ENCODE peak calls at places on chromosomes 4 and X, in seven cellular contexts. E is psoas muscle, X is right lobe of liver, Z is PC-3, A is suprapubic skin, M is heart left ventricle, K is endothelial cell of umbilical vein. P is an unnamed sample.

GRCh38 chr4:99642725-99643489 is 14.7 kb downstream of the C4orf54 start:
- DNase-seq in K (no peak), E (peak; percentile 62), A (no peak), M (peak; percentile 88), X (peak; percentile 93), Z (no peak), P (peak; percentile 38)

GRCh38 chrX:45743081-45743533 is 542.4 kb upstream of the DIPK2B start:
- DNase-seq in X (no peak), E (no peak), K (peak; percentile 61), Z (peak; percentile 81), M (no peak), A (no peak), P (no peak)

GRCh38 chr4:85005865-85006377 is 39.4 kb upstream of the WDFY3 start:
- DNase-seq in X (no peak), M (no peak), K (peak; percentile 54), E (no peak), Z (peak; percentile 70), A (no peak), P (no peak)

GRCh38 chrX:33434256-33435092 is 223.1 kb upstream of the DMD start:
- DNase-seq in M (no peak), E (peak; percentile 30), K (peak; percentile 59), Z (peak; percentile 66), A (no peak), X (no peak), P (no peak)

GRCh38 chr4:7103031-7103598 is 35.3 kb upstream of the GRPEL1 start:
- DNase-seq in A (peak; percentile 94), K (no peak), E (peak; percentile 93), X (peak; percentile 94), M (peak; percentile 93), Z (peak; percentile 77), P (peak; percentile 95)

GRCh38 chrX:2647627-2648026 is 43.5 kb upstream of the CD99 start:
- DNase-seq in Z (no peak), A (no peak), X (no peak), K (no peak), M (no peak), E (no peak), P (no peak)

GRCh38 chr4:140609548-140610425 is 41.0 kb upstream of the UCP1 start:
- DNase-seq in K (peak; percentile 75), Z (peak; percentile 71), X (no peak), A (no peak), M (peak; percentile 57), E (no peak), P (peak; percentile 14)

GRCh38 chrX:129755779-129756650 is 17.2 kb downstream of the XPNPEP2 start:
- DNase-seq in M (no peak), Z (no peak), X (no peak), A (no peak), E (no peak), K (no peak), P (no peak)

GRCh38 chr4:17781831-17782287 is 438 bp upstream of the FAM184B start:
- DNase-seq in Z (no peak), X (no peak), K (no peak), M (no peak), A (no peak), E (no peak), P (no peak)

GRCh38 chr4:56874166-56874565 is 33.5 kb upstream of the REST start:
- DNase-seq in A (no peak), M (no peak), X (no peak), E (no peak), Z (peak; percentile 55), K (no peak), P (no peak)

GRCh38 chr4:152856960-152857359 is 77.2 kb downstream of the ARFIP1 start:
- DNase-seq in M (no peak), A (no peak), Z (no peak), E (no peak), X (no peak), K (no peak), P (no peak)

GRCh38 chrX:132757066-132757623 is 201.3 kb downstream of the HS6ST2 start:
- DNase-seq in M (no peak), E (no peak), Z (no peak), X (no peak), A (no peak), K (no peak), P (no peak)

GRCh38 chrX:110145854-110146253 is 142.9 kb downstream of the TMEM164 start:
- DNase-seq in M (no peak), X (no peak), Z (peak; percentile 44), E (no peak), A (no peak), K (peak; percentile 36), P (no peak)

GRCh38 chrX:154804957-154805695 is at the start of gene MPP1:
- DNase-seq in X (peak; percentile 87), M (peak; percentile 74), E (peak; percentile 75), A (peak; percentile 80), Z (peak; percentile 86), K (peak; percentile 81), P (peak; percentile 70)

GRCh38 chr4:174496631-174497442 is 25.5 kb downstream of the HPGD start:
- DNase-seq in X (no peak), E (no peak), Z (peak; percentile 55), A (no peak), K (no peak), M (no peak), P (no peak)

GRCh38 chrX:123320622-123321021 is 136.5 kb downstream of the GRIA3 start:
- DNase-seq in X (no peak), Z (no peak), A (no peak), M (no peak), K (no peak), E (no peak), P (no peak)

GRCh38 chr4:152696764-152697250 is 17.0 kb upstream of the TMEM154 start:
- DNase-seq in M (no peak), X (no peak), E (no peak), Z (peak; percentile 82), K (no peak), A (no peak), P (no peak)

GRCh38 chr4:37388672-37389368 is 144.3 kb downstream of the NWD2 start:
- DNase-seq in X (no peak), E (no peak), A (no peak), M (no peak), Z (no peak), K (no peak), P (no peak)

GRCh38 chrX:147602297-147602696 is 309.4 kb upstream of the FMR1 start:
- DNase-seq in M (no peak), E (no peak), X (no peak), A (no peak), K (no peak), Z (peak; percentile 8), P (no peak)

GRCh38 chr4:8765084-8765483 is 106.6 kb downstream of the HMX1 start:
- DNase-seq in E (no peak), X (peak; percentile 15), M (peak; percentile 18), A (peak; percentile 67), K (no peak), Z (no peak), P (no peak)

GRCh38 chr4:14149469-14150030 is 522.0 kb upstream of the BOD1L1 start:
- DNase-seq in K (no peak), Z (no peak), X (no peak), M (no peak), E (no peak), A (no peak), P (no peak)

GRCh38 chr4:83582289-83582756 is 46.4 kb downstream of the GPAT3 start:
- DNase-seq in K (peak; percentile 69), A (no peak), M (peak; percentile 60), Z (peak; percentile 73), E (peak; percentile 24), X (peak; percentile 64), P (peak; percentile 61)

GRCh38 chrX:67872958-67873357 is 329.1 kb downstream of the AR start:
- DNase-seq in Z (no peak), K (no peak), E (no peak), A (no peak), M (no peak), X (no peak), P (no peak)

GRCh38 chr4:80307774-80308465 is 27.6 kb upstream of the CFAP299 start:
- DNase-seq in X (no peak), E (no peak), K (no peak), Z (peak; percentile 59), A (no peak), M (peak; percentile 34), P (no peak)

GRCh38 chr4:155889036-155889793 is 14.3 kb upstream of the TDO2 start:
- DNase-seq in E (no peak), A (no peak), K (peak; percentile 11), M (no peak), Z (peak; percentile 22), X (no peak), P (peak; percentile 15)

GRCh38 chr4:10984815-10985214 is 300.2 kb upstream of the CLNK start:
- DNase-seq in Z (no peak), K (no peak), X (no peak), E (no peak), A (no peak), M (no peak), P (no peak)

GRCh38 chr4:6957148-6957520 is 47.5 kb downstream of the TBC1D14 start:
- DNase-seq in X (no peak), K (no peak), E (no peak), M (no peak), Z (no peak), A (no peak), P (no peak)

GRCh38 chr4:70778888-70779422 is 57.2 kb downstream of the RUFY3 start:
- DNase-seq in X (no peak), A (no peak), M (no peak), K (peak; percentile 90), E (no peak), Z (no peak), P (no peak)

GRCh38 chr4:80694178-80694577 is 336.3 kb upstream of the BMP3 start:
- DNase-seq in E (no peak), A (no peak), M (no peak), Z (peak; percentile 57), K (no peak), X (no peak), P (no peak)

GRCh38 chrX:30215357-30215843 is at the start of gene MAGEB2:
- DNase-seq in X (no peak), Z (no peak), K (no peak), E (no peak), M (no peak), A (no peak), P (no peak)
- TF ChIP-seq CTCF in X (no peak), Z (no peak), K (no peak), E (no peak), M (no peak), A (no peak), P (no peak)

GRCh38 chr4:41142946-41143720 is 71.2 kb downstream of the APBB2 start:
- DNase-seq in M (peak; percentile 40), X (peak; percentile 64), A (no peak), Z (peak; percentile 29), E (peak; percentile 49), K (peak; percentile 62), P (no peak)
- H3K4me3 ChIP-seq in M (no peak overlapping the region), X (peak overlapping the region; percentile 15), A (peak overlapping the region; percentile 11), Z (no peak overlapping the region), E (peak overlapping the region; percentile 3), K (no peak overlapping the region), P (no peak overlapping the region)

DNA sequence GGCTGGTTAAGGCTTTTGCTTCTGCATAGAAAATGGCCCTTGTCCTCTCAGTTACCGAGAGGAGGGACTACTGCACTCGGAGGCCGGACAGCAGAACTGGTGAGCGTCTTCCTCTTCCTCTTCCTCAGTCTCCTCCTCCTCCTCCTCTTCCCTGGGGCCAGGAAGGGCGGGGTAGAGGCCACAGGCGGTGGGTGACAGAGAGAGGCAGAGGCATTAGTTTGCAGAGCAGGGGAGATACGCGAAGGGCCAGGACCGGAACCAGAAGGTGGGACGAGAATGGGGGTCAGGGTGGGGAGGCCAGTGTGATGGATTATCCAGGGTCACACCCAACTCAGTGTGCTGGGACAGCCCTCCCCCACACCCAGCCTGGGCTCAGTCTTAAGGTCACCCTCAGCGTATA is 14.5 kb downstream of the IQSEC2 start:
- DNase-seq in X (no peak), E (no peak), K (no peak), Z (no peak), A (no peak), M (no peak), P (no peak)
- H3K9me3 ChIP-seq in X (no peaks in the 10 kb centered on the region), E (no peaks in the 10 kb centered on the region), K (no peaks in the 10 kb centered on the region), Z (no peaks in the 10 kb centered on the region), A (no peaks in the 10 kb centered on the region), M (no peaks in the 10 kb centered on the region), P (no peaks in the 10 kb centered on the region)

GRCh38 chr4:76306882-76307669 is 543 bp downstream of the STBD1 start:
- DNase-seq in M (peak; percentile 64), A (no peak), X (peak; percentile 78), E (peak; percentile 71), K (peak; percentile 19), Z (peak; percentile 49), P (peak; percentile 45)
- TF ChIP-seq CTCF in M (peak; percentile 25), A (no peak), X (peak; percentile 20), E (peak; percentile 15), K (peak; percentile 16), Z (peak; percentile 61), P (peak; percentile 12)

P was measured in pancreas.